ENCODE peak calls at places on chromosome 15, in four cellular contexts. One of them, this sample, is unnamed.
A peak's percentile ranks its signal among the peaks of the same experiment; 100 is the strongest.

GRCh38 chr15:88057836-88058235 is 198.7 kb downstream of the NTRK3 start:
- DNase-seq in EH: no peak
- DNase-seq in effector CD4-positive, alpha-beta T cell: no peak
- DNase-seq in transverse colon: no peak
- DNase-seq in this sample: no peak

GRCh38 chr15:51108933-51109550 is 14.3 kb upstream of the TNFAIP8L3 start:
- DNase-seq in EH: peak; percentile 92
- DNase-seq in effector CD4-positive, alpha-beta T cell: no peak
- DNase-seq in transverse colon: no peak
- DNase-seq in this sample: no peak

GRCh38 chr15:51907136-51907862 is 64.3 kb downstream of the LEO1 start:
- DNase-seq in EH: peak; percentile 75
- DNase-seq in effector CD4-positive, alpha-beta T cell: no peak
- DNase-seq in transverse colon: peak; percentile 28
- DNase-seq in this sample: peak; percentile 66

GRCh38 chr15:44545934-44546802 is 9.2 kb downstream of the EIF3J start:
- DNase-seq in EH: peak; percentile 63
- DNase-seq in effector CD4-positive, alpha-beta T cell: no peak
- DNase-seq in transverse colon: no peak
- DNase-seq in this sample: no peak

GRCh38 chr15:45703670-45704328 is 69.0 kb downstream of the SQOR start:
- DNase-seq in EH: no peak
- DNase-seq in effector CD4-positive, alpha-beta T cell: no peak
- DNase-seq in transverse colon: no peak
- DNase-seq in this sample: no peak

GRCh38 chr15:82894971-82895520 is 57.5 kb downstream of the HOMER2 start:
- DNase-seq in EH: peak; percentile 33
- DNase-seq in effector CD4-positive, alpha-beta T cell: no peak
- DNase-seq in transverse colon: no peak
- DNase-seq in this sample: no peak

GRCh38 chr15:71761649-71762048 is 48.7 kb upstream of the NR2E3 start:
- DNase-seq in EH: peak; percentile 90
- DNase-seq in effector CD4-positive, alpha-beta T cell: no peak
- DNase-seq in transverse colon: peak; percentile 71
- DNase-seq in this sample: no peak

GRCh38 chr15:26772588-26773484 is at the start of gene GABRB3:
- DNase-seq in EH: no peak
- DNase-seq in effector CD4-positive, alpha-beta T cell: no peak
- DNase-seq in transverse colon: no peak
- DNase-seq in this sample: peak; percentile 40

GRCh38 chr15:41494190-41494921 is 682 bp downstream of the ITPKA start:
- DNase-seq in EH: no peak
- DNase-seq in effector CD4-positive, alpha-beta T cell: no peak
- DNase-seq in transverse colon: peak; percentile 46
- DNase-seq in this sample: no peak

GRCh38 chr15:25609371-25609770 is 170.5 kb upstream of the UBE3A start:
- DNase-seq in EH: no peak
- DNase-seq in effector CD4-positive, alpha-beta T cell: no peak
- DNase-seq in transverse colon: no peak
- DNase-seq in this sample: no peak

GRCh38 chr15:57403946-57404345 is 27.6 kb downstream of the CGNL1 start:
- DNase-seq in EH: no peak
- DNase-seq in effector CD4-positive, alpha-beta T cell: no peak
- DNase-seq in transverse colon: no peak
- DNase-seq in this sample: no peak

GRCh38 chr15:81108427-81108826 is 25.6 kb upstream of the CFAP161 start:
- DNase-seq in EH: peak; percentile 11
- DNase-seq in effector CD4-positive, alpha-beta T cell: no peak
- DNase-seq in transverse colon: no peak
- DNase-seq in this sample: no peak

GRCh38 chr15:65868546-65869126 is 655 bp upstream of the RAB11A start:
- DNase-seq in EH: no peak
- DNase-seq in effector CD4-positive, alpha-beta T cell: no peak
- DNase-seq in transverse colon: no peak
- DNase-seq in this sample: no peak

GRCh38 chr15:95111969-95112368 is 880.6 kb downstream of the MCTP2 start:
- DNase-seq in EH: no peak
- DNase-seq in effector CD4-positive, alpha-beta T cell: no peak
- DNase-seq in transverse colon: no peak
- DNase-seq in this sample: no peak

GRCh38 chr15:93026359-93026758 is 62.7 kb downstream of the RGMA start:
- DNase-seq in EH: no peak
- DNase-seq in effector CD4-positive, alpha-beta T cell: no peak
- DNase-seq in transverse colon: no peak
- DNase-seq in this sample: no peak

GRCh38 chr15:78000089-78000926 is 77.2 kb downstream of the TBC1D2B start:
- DNase-seq in EH: peak; percentile 46
- DNase-seq in effector CD4-positive, alpha-beta T cell: peak; percentile 72
- DNase-seq in transverse colon: peak; percentile 94
- DNase-seq in this sample: peak; percentile 86

GRCh38 chr15:78133801-78134200 is 2.6 kb upstream of the CIB2 start:
- DNase-seq in EH: no peak
- DNase-seq in effector CD4-positive, alpha-beta T cell: no peak
- DNase-seq in transverse colon: no peak
- DNase-seq in this sample: no peak